ENCODE peak calls at places on chromosomes 2 and 18, in seven cellular contexts. One of them, this sample, is unnamed.

GRCh38 chr2:205273627-205274026 is 408.7 kb upstream of the NRP2 start:
- DNase-seq in brain microvascular endothelial cell: no peak
- DNase-seq in astrocyte of the spinal cord: no peak
- DNase-seq in lung: no peak
- DNase-seq in fibroblast of pulmonary artery: no peak
- DNase-seq in HCT116: no peak
- DNase-seq in neural progenitor cell: no peak
- DNase-seq in this sample: no peak

GRCh38 chr2:26010943-26011342 is 22.9 kb upstream of the RAB10 start:
- DNase-seq in brain microvascular endothelial cell: no peak
- DNase-seq in astrocyte of the spinal cord: no peak
- DNase-seq in lung: no peak
- DNase-seq in fibroblast of pulmonary artery: no peak
- DNase-seq in HCT116: no peak
- DNase-seq in neural progenitor cell: no peak
- DNase-seq in this sample: no peak

GRCh38 chr18:34114996-34115395 is 109.7 kb downstream of the NOL4 start:
- DNase-seq in brain microvascular endothelial cell: peak
- DNase-seq in astrocyte of the spinal cord: no peak
- DNase-seq in lung: no peak
- DNase-seq in fibroblast of pulmonary artery: no peak
- DNase-seq in HCT116: no peak
- DNase-seq in neural progenitor cell: no peak
- DNase-seq in this sample: no peak

GRCh38 chr2:241854342-241855244 is 4.1 kb downstream of the PDCD1 start:
- DNase-seq in brain microvascular endothelial cell: no peak
- DNase-seq in astrocyte of the spinal cord: no peak
- DNase-seq in lung: no peak
- DNase-seq in fibroblast of pulmonary artery: no peak
- DNase-seq in HCT116: no peak
- DNase-seq in neural progenitor cell: no peak
- DNase-seq in this sample: no peak

GRCh38 chr2:30628341-30628740 is 178.9 kb downstream of the CAPN13 start:
- DNase-seq in brain microvascular endothelial cell: no peak
- DNase-seq in astrocyte of the spinal cord: peak
- DNase-seq in lung: no peak
- DNase-seq in fibroblast of pulmonary artery: peak
- DNase-seq in HCT116: no peak
- DNase-seq in neural progenitor cell: no peak
- DNase-seq in this sample: no peak

GRCh38 chr2:142791335-142791734 is 86.1 kb upstream of the KYNU start:
- DNase-seq in brain microvascular endothelial cell: no peak
- DNase-seq in astrocyte of the spinal cord: no peak
- DNase-seq in lung: no peak
- DNase-seq in fibroblast of pulmonary artery: no peak
- DNase-seq in HCT116: no peak
- DNase-seq in neural progenitor cell: no peak
- DNase-seq in this sample: no peak

GRCh38 chr2:177568893-177569292 is 176.3 kb downstream of the AGPS start:
- DNase-seq in brain microvascular endothelial cell: no peak
- DNase-seq in astrocyte of the spinal cord: no peak
- DNase-seq in lung: no peak
- DNase-seq in fibroblast of pulmonary artery: no peak
- DNase-seq in HCT116: no peak
- DNase-seq in neural progenitor cell: no peak
- DNase-seq in this sample: no peak

GRCh38 chr2:11938196-11938595 is 191.8 kb downstream of the LPIN1 start:
- DNase-seq in brain microvascular endothelial cell: no peak
- DNase-seq in astrocyte of the spinal cord: no peak
- DNase-seq in lung: no peak
- DNase-seq in fibroblast of pulmonary artery: peak
- DNase-seq in HCT116: no peak
- DNase-seq in neural progenitor cell: peak
- DNase-seq in this sample: no peak

GRCh38 chr2:235749121-235749780 is 255.4 kb downstream of the AGAP1 start:
- DNase-seq in brain microvascular endothelial cell: peak
- DNase-seq in astrocyte of the spinal cord: no peak
- DNase-seq in lung: no peak
- DNase-seq in fibroblast of pulmonary artery: peak
- DNase-seq in HCT116: no peak
- DNase-seq in neural progenitor cell: no peak
- DNase-seq in this sample: no peak

GRCh38 chr2:127277028-127277427 is 16.9 kb downstream of the ERCC3 start:
- DNase-seq in brain microvascular endothelial cell: peak
- DNase-seq in astrocyte of the spinal cord: no peak
- DNase-seq in lung: no peak
- DNase-seq in fibroblast of pulmonary artery: no peak
- DNase-seq in HCT116: no peak
- DNase-seq in neural progenitor cell: no peak
- DNase-seq in this sample: no peak

GRCh38 chr2:203080447-203080846 is 65.8 kb downstream of the NBEAL1 start:
- DNase-seq in brain microvascular endothelial cell: no peak
- DNase-seq in astrocyte of the spinal cord: no peak
- DNase-seq in lung: no peak
- DNase-seq in fibroblast of pulmonary artery: no peak
- DNase-seq in HCT116: no peak
- DNase-seq in neural progenitor cell: no peak
- DNase-seq in this sample: no peak

GRCh38 chr18:49055787-49056186 is 105.0 kb upstream of the SMAD7 start:
- DNase-seq in brain microvascular endothelial cell: peak
- DNase-seq in astrocyte of the spinal cord: peak
- DNase-seq in lung: peak
- DNase-seq in fibroblast of pulmonary artery: peak
- DNase-seq in HCT116: no peak
- DNase-seq in neural progenitor cell: no peak
- DNase-seq in this sample: no peak

GRCh38 chr2:192347542-192347941 is 152.8 kb upstream of the TMEFF2 start:
- DNase-seq in brain microvascular endothelial cell: no peak
- DNase-seq in astrocyte of the spinal cord: no peak
- DNase-seq in lung: no peak
- DNase-seq in fibroblast of pulmonary artery: no peak
- DNase-seq in HCT116: no peak
- DNase-seq in neural progenitor cell: no peak
- DNase-seq in this sample: no peak

DNA sequence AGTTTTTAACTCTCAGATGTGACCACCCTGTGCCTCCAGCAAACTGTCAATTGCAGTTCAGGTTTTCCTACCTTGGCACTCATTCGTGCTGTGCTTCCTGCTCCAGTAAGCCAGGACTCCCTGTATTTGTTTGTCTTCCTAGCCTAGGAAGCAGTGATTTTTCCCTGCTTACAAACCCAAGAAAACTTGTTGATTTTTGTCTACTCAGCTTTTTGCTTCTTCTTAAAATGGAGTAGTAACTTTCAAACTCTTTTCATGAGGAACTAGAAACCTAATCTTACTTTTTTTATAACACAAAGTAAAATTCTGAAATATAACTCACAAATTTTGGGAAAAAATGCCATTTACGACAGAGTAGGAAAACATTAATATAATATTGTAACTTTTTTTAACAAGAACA is 150.6 kb upstream of the TMEFF2 start:
- DNase-seq in brain microvascular endothelial cell: no peak
- DNase-seq in astrocyte of the spinal cord: no peak
- DNase-seq in lung: no peak
- DNase-seq in fibroblast of pulmonary artery: no peak
- DNase-seq in HCT116: no peak
- DNase-seq in neural progenitor cell: no peak
- DNase-seq in this sample: no peak
- TF ChIP-seq CTCF in brain microvascular endothelial cell: no peak
- TF ChIP-seq CTCF in astrocyte of the spinal cord: no peak
- TF ChIP-seq CTCF in lung: no peak
- TF ChIP-seq CTCF in fibroblast of pulmonary artery: no peak
- TF ChIP-seq CTCF in HCT116: no peak
- TF ChIP-seq CTCF in neural progenitor cell: no peak
- TF ChIP-seq CTCF in this sample: no peak

GRCh38 chr2:181440336-181440735 is 16.9 kb upstream of the ITGA4 start:
- DNase-seq in brain microvascular endothelial cell: no peak
- DNase-seq in astrocyte of the spinal cord: no peak
- DNase-seq in lung: no peak
- DNase-seq in fibroblast of pulmonary artery: no peak
- DNase-seq in HCT116: no peak
- DNase-seq in neural progenitor cell: no peak
- DNase-seq in this sample: no peak

GRCh38 chr2:181440919-181441318 is 16.3 kb upstream of the ITGA4 start:
- DNase-seq in brain microvascular endothelial cell: no peak
- DNase-seq in astrocyte of the spinal cord: no peak
- DNase-seq in lung: no peak
- DNase-seq in fibroblast of pulmonary artery: no peak
- DNase-seq in HCT116: no peak
- DNase-seq in neural progenitor cell: no peak
- DNase-seq in this sample: no peak

DNA sequence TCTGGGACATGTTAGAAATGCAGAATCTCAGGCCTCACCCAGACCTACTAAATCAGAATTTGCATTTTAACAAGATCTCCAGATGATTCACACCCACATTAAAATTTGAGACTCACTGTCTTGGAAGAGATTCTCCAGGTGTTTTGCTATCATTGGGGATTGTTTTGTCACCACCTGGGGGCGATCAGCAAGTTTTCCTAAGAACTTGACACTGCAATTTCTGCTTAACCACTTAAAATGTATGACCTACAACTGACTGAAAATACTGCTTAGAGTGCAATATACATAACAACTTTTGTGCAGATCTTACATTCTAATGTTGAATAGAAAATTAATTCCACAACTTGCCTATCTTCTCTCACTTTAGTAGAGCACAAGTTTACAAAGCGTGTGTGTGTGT is 18.9 kb upstream of the ITGA4 start:
- DNase-seq in brain microvascular endothelial cell: no peak
- DNase-seq in astrocyte of the spinal cord: no peak
- DNase-seq in lung: no peak
- DNase-seq in fibroblast of pulmonary artery: no peak
- DNase-seq in HCT116: peak
- DNase-seq in neural progenitor cell: no peak
- DNase-seq in this sample: no peak
- TF ChIP-seq CTCF in brain microvascular endothelial cell: peak
- TF ChIP-seq CTCF in astrocyte of the spinal cord: peak
- TF ChIP-seq CTCF in lung: no peak
- TF ChIP-seq CTCF in fibroblast of pulmonary artery: peak
- TF ChIP-seq CTCF in HCT116: peak
- TF ChIP-seq CTCF in neural progenitor cell: peak
- TF ChIP-seq CTCF in this sample: no peak

DNA sequence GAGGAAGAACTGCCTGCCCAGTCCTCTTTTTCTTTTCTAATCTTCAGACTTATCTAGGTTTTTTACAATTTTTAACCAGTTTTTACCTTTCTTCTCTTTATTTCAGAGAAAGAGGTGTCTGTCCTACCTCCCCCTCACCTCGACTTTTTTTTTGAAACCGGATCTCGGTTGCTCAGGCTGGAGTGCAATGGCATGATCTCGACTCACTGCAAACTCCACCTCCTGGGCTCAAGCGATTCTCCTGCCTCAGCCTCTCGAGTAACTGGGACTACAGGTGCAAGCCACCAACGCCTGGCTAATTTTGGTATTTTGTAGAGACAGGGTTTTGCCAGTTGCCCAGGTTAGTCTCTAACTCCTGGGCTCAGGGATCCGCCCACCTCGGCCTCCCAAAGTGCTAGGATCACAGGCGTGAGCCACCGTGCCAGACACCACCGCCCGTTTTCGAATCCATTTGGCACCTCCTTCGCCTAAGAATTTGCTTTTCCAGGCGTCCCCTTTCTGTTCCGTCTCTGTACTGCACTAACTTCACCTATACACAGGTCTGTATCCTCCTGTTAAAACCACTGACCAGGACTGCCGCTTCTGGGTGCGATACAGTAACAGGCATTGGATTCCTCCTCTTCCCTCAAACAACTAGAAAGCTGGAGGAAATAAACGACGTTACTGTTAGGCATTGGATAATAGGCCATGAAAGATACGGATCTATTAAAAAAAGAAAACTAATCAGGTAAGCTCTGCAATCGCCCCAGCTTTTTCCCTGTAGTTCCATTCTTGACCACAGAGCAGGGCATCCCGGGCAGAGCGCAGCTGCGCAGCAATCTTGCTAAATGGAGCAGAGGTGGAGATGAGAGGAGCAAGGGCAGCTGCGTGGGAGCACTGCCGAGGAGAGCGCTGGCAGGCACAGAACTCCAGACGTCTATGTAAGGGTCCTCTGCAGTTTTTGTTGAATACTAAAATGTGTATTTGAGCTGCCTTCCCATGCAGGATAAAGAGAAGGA is 69.9 kb downstream of the ZC3H6 start:
- DNase-seq in brain microvascular endothelial cell: no peak
- DNase-seq in astrocyte of the spinal cord: no peak
- DNase-seq in lung: no peak
- DNase-seq in fibroblast of pulmonary artery: no peak
- DNase-seq in HCT116: no peak
- DNase-seq in neural progenitor cell: no peak
- DNase-seq in this sample: no peak
- TF ChIP-seq CTCF in brain microvascular endothelial cell: no peak
- TF ChIP-seq CTCF in astrocyte of the spinal cord: no peak
- TF ChIP-seq CTCF in lung: no peak
- TF ChIP-seq CTCF in fibroblast of pulmonary artery: no peak
- TF ChIP-seq CTCF in HCT116: peak
- TF ChIP-seq CTCF in neural progenitor cell: peak
- TF ChIP-seq CTCF in this sample: no peak

GRCh38 chr2:220272656-220273055 is 645.2 kb downstream of the SLC4A3 start:
- DNase-seq in brain microvascular endothelial cell: no peak
- DNase-seq in astrocyte of the spinal cord: no peak
- DNase-seq in lung: no peak
- DNase-seq in fibroblast of pulmonary artery: no peak
- DNase-seq in HCT116: no peak
- DNase-seq in neural progenitor cell: no peak
- DNase-seq in this sample: no peak

GRCh38 chr2:220269421-220269820 is 642.0 kb downstream of the SLC4A3 start:
- DNase-seq in brain microvascular endothelial cell: no peak
- DNase-seq in astrocyte of the spinal cord: no peak
- DNase-seq in lung: no peak
- DNase-seq in fibroblast of pulmonary artery: no peak
- DNase-seq in HCT116: no peak
- DNase-seq in neural progenitor cell: peak
- DNase-seq in this sample: no peak

GRCh38 chr2:220273082-220273481 is 645.7 kb downstream of the SLC4A3 start:
- DNase-seq in brain microvascular endothelial cell: no peak
- DNase-seq in astrocyte of the spinal cord: no peak
- DNase-seq in lung: no peak
- DNase-seq in fibroblast of pulmonary artery: no peak
- DNase-seq in HCT116: no peak
- DNase-seq in neural progenitor cell: no peak
- DNase-seq in this sample: no peak

GRCh38 chr2:220275454-220275853 is 648.0 kb downstream of the SLC4A3 start:
- DNase-seq in brain microvascular endothelial cell: no peak
- DNase-seq in astrocyte of the spinal cord: no peak
- DNase-seq in lung: no peak
- DNase-seq in fibroblast of pulmonary artery: no peak
- DNase-seq in HCT116: no peak
- DNase-seq in neural progenitor cell: no peak
- DNase-seq in this sample: no peak

DNA sequence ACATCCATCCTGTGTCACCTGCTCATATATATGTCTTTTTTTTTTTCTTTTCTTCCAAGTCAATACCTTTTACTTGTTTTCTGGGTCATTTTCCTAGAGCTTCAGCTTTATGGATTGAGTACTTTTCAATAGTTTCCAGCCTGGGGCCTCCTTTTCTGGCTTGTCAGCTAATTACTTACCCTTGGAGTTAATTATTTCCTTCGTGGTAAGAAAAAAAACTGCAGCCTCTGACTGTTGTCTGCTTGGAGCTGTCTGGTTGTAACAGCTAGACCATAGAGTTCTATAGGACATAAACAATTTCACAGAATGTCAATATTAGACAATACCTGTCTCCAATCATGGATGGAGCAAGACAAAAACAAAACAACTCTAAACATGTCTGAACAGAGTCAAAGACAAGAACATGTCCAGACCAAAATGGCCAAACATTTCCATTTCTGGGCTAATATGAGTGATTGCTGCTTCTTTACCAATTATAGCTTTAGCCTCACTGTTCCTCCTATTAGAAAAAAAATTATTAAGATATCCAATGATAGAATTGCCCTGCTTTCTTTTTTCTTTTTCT is 643.2 kb downstream of the SLC4A3 start:
- DNase-seq in brain microvascular endothelial cell: no peak
- DNase-seq in astrocyte of the spinal cord: no peak
- DNase-seq in lung: no peak
- DNase-seq in fibroblast of pulmonary artery: no peak
- DNase-seq in HCT116: no peak
- DNase-seq in neural progenitor cell: no peak
- DNase-seq in this sample: no peak
- TF ChIP-seq CTCF in brain microvascular endothelial cell: no peak
- TF ChIP-seq CTCF in astrocyte of the spinal cord: no peak
- TF ChIP-seq CTCF in lung: no peak
- TF ChIP-seq CTCF in fibroblast of pulmonary artery: no peak
- TF ChIP-seq CTCF in HCT116: no peak
- TF ChIP-seq CTCF in neural progenitor cell: no peak
- TF ChIP-seq CTCF in this sample: no peak